ENCODE peak calls at places on chromosomes 12 and 14, in ten cellular contexts. B, Z, A, U, F, M, P, O, K and G are unnamed samples.

GRCh38 chr12:101566318-101566717 is 28.5 kb upstream of the MYBPC1 start:
- ATAC-seq in U (no peak), Z (no peak), O (no peak), M (no peak), P (no peak), A (no peak), F (no peak), B (no peak), K (no peak), G (no peak)

GRCh38 chr14:50039734-50040400 is 76.5 kb downstream of the VCPKMT start:
- ATAC-seq in P (peak), A (peak), M (peak), B (no peak), U (peak), Z (peak), F (peak), O (peak), K (no peak), G (peak)

GRCh38 chr12:54561164-54561563 is 11.8 kb downstream of the PDE1B start:
- ATAC-seq in Z (peak), O (peak), K (no peak), P (peak), M (peak), B (no peak), A (peak), U (peak), F (peak), G (peak)

GRCh38 chr12:54294152-54294913 is 6.5 kb downstream of the NFE2 start:
- ATAC-seq in B (peak), Z (peak), P (peak), O (peak), F (peak), A (peak), K (peak), M (peak), U (peak), G (peak)

GRCh38 chr14:100851946-100852620 is 26.2 kb downstream of the MEG3 start:
- ATAC-seq in P (no peak), U (no peak), M (peak), O (no peak), Z (no peak), A (peak), K (no peak), B (no peak), F (no peak), G (no peak)

GRCh38 chr12:110600254-110600653 is 13.7 kb upstream of the TCTN1 start:
- ATAC-seq in F (peak), M (peak), U (peak), Z (peak), B (peak), A (peak), O (no peak), K (peak), P (peak), G (peak)

GRCh38 chr14:44941591-44941990 is 20.2 kb downstream of the KLHL28 start:
- ATAC-seq in P (no peak), Z (no peak), O (no peak), U (no peak), A (no peak), M (no peak), K (no peak), F (no peak), B (no peak), G (no peak)

GRCh38 chr14:94174622-94175402 is 690 bp downstream of the PPP4R4 start:
- ATAC-seq in K (no peak), O (peak), F (no peak), M (peak), A (peak), B (no peak), Z (no peak), P (peak), U (peak), G (no peak)

GRCh38 chr14:91324606-91324950 is 80.1 kb upstream of the GPR68 start:
- ATAC-seq in Z (no peak), P (no peak), A (no peak), O (no peak), U (no peak), M (no peak), F (no peak), K (no peak), B (no peak), G (no peak)

GRCh38 chr12:32298917-32299316 is 100.4 kb upstream of the FGD4 start:
- ATAC-seq in M (no peak), P (no peak), F (no peak), Z (no peak), A (no peak), K (no peak), B (no peak), O (no peak), U (no peak), G (no peak)

GRCh38 chr12:509494-509893 is 49.8 kb downstream of the B4GALNT3 start:
- ATAC-seq in Z (peak), M (peak), P (peak), B (no peak), U (peak), K (no peak), F (peak), O (peak), A (peak), G (no peak)

GRCh38 chr12:67669217-67669924 is 20.8 kb downstream of the DYRK2 start:
- ATAC-seq in F (no peak), P (no peak), M (no peak), A (peak), U (no peak), B (no peak), K (peak), O (no peak), Z (no peak), G (no peak)

GRCh38 chr12:7046383-7047143 is 14.0 kb upstream of the C1S start:
- ATAC-seq in U (peak), P (no peak), Z (no peak), A (no peak), B (no peak), F (no peak), O (no peak), M (no peak), K (no peak), G (no peak)

GRCh38 chr12:108442077-108442476 is 73.0 kb upstream of the FICD start:
- ATAC-seq in A (no peak), M (no peak), O (no peak), Z (no peak), B (no peak), K (no peak), U (no peak), P (no peak), F (no peak), G (no peak)

GRCh38 chr12:96194901-96195844 is 998 bp downstream of the ELK3 start:
- ATAC-seq in A (peak), B (peak), K (no peak), P (peak), F (peak), U (peak), Z (peak), M (peak), O (peak), G (no peak)

GRCh38 chr14:97703006-97703760 is 906.0 kb downstream of the VRK1 start:
- ATAC-seq in U (no peak), P (peak), B (no peak), O (no peak), M (no peak), Z (no peak), F (peak), K (no peak), A (no peak), G (no peak)

GRCh38 chr12:78149459-78149858 is 318.8 kb downstream of the NAV3 start:
- ATAC-seq in B (no peak), M (no peak), P (no peak), F (no peak), K (no peak), A (no peak), U (no peak), Z (no peak), O (no peak), G (no peak)

GRCh38 chr14:59358105-59358504 is 107.1 kb downstream of the GPR135 start:
- ATAC-seq in B (no peak), M (peak), F (peak), K (peak), Z (peak), A (peak), U (peak), P (peak), O (peak), G (peak)

GRCh38 chr12:130849561-130850417 is 10.7 kb upstream of the STX2 start:
- ATAC-seq in U (no peak), O (no peak), F (peak), K (no peak), A (no peak), B (peak), M (peak), Z (peak), P (peak), G (no peak)

GRCh38 chr14:102898776-102899515 is 23.5 kb upstream of the AMN start:
- ATAC-seq in P (no peak), O (no peak), A (no peak), M (no peak), B (no peak), K (no peak), U (no peak), F (peak), Z (no peak), G (no peak)

GRCh38 chr14:101887219-101887618 is 77.2 kb upstream of the DYNC1H1 start:
- ATAC-seq in U (no peak), K (no peak), O (peak), M (no peak), B (no peak), P (peak), F (no peak), Z (no peak), A (no peak), G (no peak)

GRCh38 chr14:55930016-55930784 is 188.0 kb upstream of the PELI2 start:
- ATAC-seq in B (no peak), F (no peak), M (no peak), K (no peak), U (no peak), A (no peak), O (no peak), P (no peak), Z (no peak), G (no peak)

GRCh38 chr14:106694638-106695393 is 1168.4 kb downstream of the TMEM121 start:
- ATAC-seq in F (peak), P (peak), K (no peak), M (no peak), U (peak), O (no peak), B (no peak), Z (no peak), A (peak), G (no peak)

GRCh38 chr12:123269395-123269892 is 2.2 kb downstream of the CDK2AP1 start:
- ATAC-seq in B (peak), Z (peak), U (peak), F (peak), M (peak), K (no peak), A (peak), O (peak), P (peak), G (peak)

GRCh38 chr12:92753976-92754885 is 51.4 kb downstream of the PLEKHG7 start:
- ATAC-seq in B (peak), U (no peak), Z (peak), M (no peak), P (peak), F (no peak), K (peak), A (no peak), O (peak), G (peak)

GRCh38 chr12:14982986-14983385 is 10.1 kb downstream of the PDE6H start:
- ATAC-seq in M (no peak), B (no peak), F (no peak), U (no peak), O (no peak), Z (no peak), P (no peak), A (no peak), K (no peak), G (no peak)

GRCh38 chr12:96134200-96134599 is 60.0 kb upstream of the ELK3 start:
- ATAC-seq in F (no peak), B (no peak), K (no peak), P (no peak), M (no peak), Z (no peak), O (no peak), U (no peak), A (no peak), G (no peak)

GRCh38 chr12:6420364-6420763 is 24.4 kb upstream of the CD27 start:
- ATAC-seq in K (no peak), O (no peak), M (no peak), P (no peak), U (no peak), A (no peak), Z (no peak), F (no peak), B (no peak), G (no peak)

GRCh38 chr12:119299130-119299529 is 35.4 kb upstream of the CCDC60 start:
- ATAC-seq in U (no peak), F (no peak), B (no peak), P (no peak), M (no peak), A (no peak), K (no peak), Z (no peak), O (no peak), G (no peak)

GRCh38 chr12:103571286-103571685 is 15.8 kb upstream of the STAB2 start:
- ATAC-seq in P (peak), K (no peak), U (peak), M (peak), O (peak), A (no peak), Z (peak), F (peak), B (peak), G (no peak)

GRCh38 chr12:89960607-89961394 is 252.2 kb upstream of the ATP2B1 start:
- ATAC-seq in A (no peak), B (no peak), K (no peak), F (peak), Z (no peak), P (no peak), U (no peak), M (no peak), O (no peak), G (no peak)

GRCh38 chr12:30010071-30011052 is 226.6 kb upstream of the TMTC1 start:
- ATAC-seq in U (no peak), P (no peak), Z (no peak), M (no peak), K (no peak), F (no peak), A (no peak), O (no peak), B (no peak), G (no peak)

GRCh38 chr12:107105410-107105703 is 12.0 kb upstream of the CRY1 start:
- ATAC-seq in K (no peak), P (no peak), F (no peak), U (no peak), A (no peak), Z (no peak), O (no peak), B (no peak), M (no peak), G (no peak)

GRCh38 chr12:105980048-105980447 is 158.7 kb downstream of the NUAK1 start:
- ATAC-seq in O (no peak), M (no peak), K (no peak), Z (no peak), B (no peak), F (no peak), P (no peak), A (no peak), U (no peak), G (no peak)

GRCh38 chr14:51668870-51669269 is 17.2 kb downstream of the FRMD6 start:
- ATAC-seq in F (no peak), K (no peak), B (no peak), A (no peak), U (no peak), M (no peak), O (no peak), Z (no peak), P (no peak), G (no peak)

GRCh38 chr12:5200276-5201087 is 156.8 kb downstream of the KCNA5 start:
- ATAC-seq in O (peak), Z (peak), B (no peak), K (peak), P (peak), U (peak), F (peak), A (no peak), M (peak), G (no peak)

GRCh38 chr12:74896186-74896585 is 313.5 kb downstream of the KCNC2 start:
- ATAC-seq in B (no peak), P (no peak), U (no peak), K (no peak), M (no peak), Z (peak), F (peak), A (no peak), O (no peak), G (no peak)

GRCh38 chr14:52949711-52950409 is 990 bp downstream of the FERMT2 start:
- ATAC-seq in K (peak), U (peak), Z (peak), F (peak), O (peak), A (peak), B (no peak), P (peak), M (peak), G (no peak)

GRCh38 chr12:31868980-31869379 is 90.2 kb upstream of the RESF1 start:
- ATAC-seq in Z (peak), B (peak), O (no peak), A (no peak), K (no peak), P (no peak), M (peak), U (no peak), F (no peak), G (no peak)

GRCh38 chr14:89409961-89410360 is 7.1 kb downstream of the FOXN3 start:
- ATAC-seq in P (peak), U (peak), M (no peak), B (no peak), F (no peak), A (peak), Z (peak), O (no peak), K (no peak), G (no peak)
- H3K4me3 ChIP-seq in P (no peak), U (no peak), M (no peak), B (no peak), F (no peak), A (peak), Z (no peak), O (no peak), K (no peak), G (peak)

GRCh38 chr14:61537567-61538463 is 157.5 kb upstream of the HIF1A start:
- ATAC-seq in K (peak), M (peak), Z (peak), O (no peak), F (peak), A (peak), B (peak), U (peak), P (peak), G (peak)
- H3K4me3 ChIP-seq in K (no peak), M (no peak), Z (no peak), O (no peak), F (no peak), A (no peak), B (no peak), U (no peak), P (no peak), G (no peak)

GRCh38 chr14:37196604-37197420 is 925 bp upstream of the MIPOL1 start:
- ATAC-seq in A (no peak), K (no peak), M (no peak), U (no peak), O (no peak), F (no peak), Z (no peak), P (no peak), B (no peak), G (no peak)
- H3K4me3 ChIP-seq in A (peak), K (peak), M (no peak), U (peak), O (peak), F (no peak), Z (peak), P (peak), B (no peak), G (peak)

GRCh38 chr14:99136401-99136800 is 135.6 kb downstream of the BCL11B start:
- ATAC-seq in B (no peak), O (no peak), K (no peak), P (no peak), M (no peak), U (no peak), A (no peak), F (no peak), Z (no peak), G (no peak)

GRCh38 chr14:99137001-99137700 is 134.8 kb downstream of the BCL11B start:
- ATAC-seq in P (no peak), Z (no peak), U (no peak), K (no peak), A (no peak), F (no peak), M (no peak), O (no peak), B (no peak), G (no peak)

GRCh38 chr14:99137913-99138571 is 134.0 kb downstream of the BCL11B start:
- ATAC-seq in K (no peak), M (no peak), B (no peak), U (no peak), O (no peak), F (peak), P (no peak), Z (no peak), A (no peak), G (no peak)

GRCh38 chr14:99134333-99135046 is 137.5 kb downstream of the BCL11B start:
- ATAC-seq in B (no peak), F (no peak), A (no peak), O (peak), K (no peak), Z (no peak), P (no peak), M (no peak), U (no peak), G (no peak)

GRCh38 chr14:99136047-99136400 is 136.0 kb downstream of the BCL11B start:
- ATAC-seq in F (no peak), K (no peak), M (no peak), U (no peak), O (no peak), Z (no peak), B (no peak), A (no peak), P (no peak), G (no peak)
- H3K4me3 ChIP-seq in F (no peak), K (no peak), M (no peak), U (no peak), O (no peak), Z (no peak), B (no peak), A (no peak), P (no peak), G (no peak)

GRCh38 chr14:77043984-77044485 is 15.5 kb upstream of the IRF2BPL start:
- ATAC-seq in P (no peak), O (no peak), Z (no peak), K (peak), U (no peak), F (no peak), M (no peak), B (no peak), A (no peak), G (no peak)

GRCh38 chr14:77041837-77042557 is 13.5 kb upstream of the IRF2BPL start:
- ATAC-seq in F (no peak), O (peak), M (peak), A (peak), B (peak), P (no peak), U (no peak), K (peak), Z (peak), G (peak)

GRCh38 chr14:77045570-77045890 is 17.0 kb upstream of the IRF2BPL start:
- ATAC-seq in U (peak), P (peak), F (peak), A (peak), O (peak), K (no peak), B (peak), M (no peak), Z (peak), G (no peak)

GRCh38 chr14:77044776-77045569 is 16.5 kb upstream of the IRF2BPL start:
- ATAC-seq in P (no peak), Z (no peak), A (peak), M (no peak), K (peak), O (peak), F (peak), B (no peak), U (no peak), G (peak)

DNA sequence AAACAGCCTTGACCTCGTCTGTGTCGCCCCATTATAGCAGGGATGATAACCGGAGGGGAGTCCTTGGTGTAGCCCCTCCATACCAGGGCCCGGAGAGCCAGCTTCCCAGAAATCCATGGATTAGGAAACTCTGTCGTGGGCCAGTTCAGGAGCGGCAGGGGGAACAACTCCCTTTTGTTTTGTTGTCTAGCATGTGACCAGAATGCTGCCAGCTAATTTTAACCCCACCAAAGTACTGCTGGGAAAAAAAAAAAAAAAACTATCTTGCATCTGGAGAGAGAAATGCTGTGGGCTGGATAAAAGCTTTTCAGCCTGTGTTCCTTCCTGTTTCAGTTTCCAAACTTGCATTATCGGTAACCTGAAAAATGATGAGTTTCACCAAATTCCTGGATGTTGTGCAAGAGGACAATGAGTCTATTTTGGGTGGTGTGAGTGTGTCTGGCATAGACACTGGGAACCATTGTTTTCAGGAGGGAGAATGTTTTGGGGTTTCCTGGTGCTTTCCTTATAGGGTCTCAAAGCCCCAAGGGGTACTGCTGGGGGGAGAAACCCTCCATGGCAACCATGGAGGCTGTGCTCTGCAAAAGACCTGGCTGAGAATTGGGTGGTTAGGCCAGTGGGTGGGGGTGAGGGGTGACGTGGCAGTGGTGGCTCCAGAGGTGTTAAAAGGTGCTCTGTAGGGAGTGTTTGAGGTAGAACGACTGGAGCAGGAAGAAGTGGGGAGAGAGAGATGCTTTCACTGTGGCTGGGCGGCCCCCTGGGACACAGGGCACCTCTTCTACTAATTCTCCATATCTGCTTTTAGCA is 14.9 kb upstream of the IRF2BPL start:
- ATAC-seq in A (peak), M (peak), K (peak), U (peak), P (no peak), Z (no peak), O (peak), B (no peak), F (no peak), G (peak)
- H3K4me3 ChIP-seq in A (no peak), M (no peak), K (no peak), U (no peak), P (no peak), Z (no peak), O (no peak), B (no peak), F (no peak), G (no peak)

GRCh38 chr12:113587720-113588119 is 116.0 kb upstream of the LHX5 start:
- ATAC-seq in U (no peak), Z (no peak), M (no peak), F (no peak), B (no peak), A (no peak), O (no peak), P (peak), K (no peak), G (no peak)
- H3K4me3 ChIP-seq in U (no peak), Z (no peak), M (no peak), F (no peak), B (no peak), A (no peak), O (no peak), P (no peak), K (no peak), G (no peak)

GRCh38 chr14:23299558-23299957 is 3.1 kb downstream of the PPP1R3E start:
- ATAC-seq in F (no peak), P (no peak), U (no peak), Z (no peak), K (no peak), B (no peak), M (no peak), A (no peak), O (no peak), G (no peak)
- H3K4me3 ChIP-seq in F (no peak), P (peak), U (no peak), Z (peak), K (no peak), B (no peak), M (no peak), A (no peak), O (no peak), G (no peak)